ENCODE peak calls at places on chromosome 10, in eight cellular contexts. One of them, this sample, is unnamed.
A peak's percentile ranks its signal among the peaks of the same experiment; 100 is the strongest.

GRCh38 chr10:67912330-67912946 is 28.0 kb downstream of the SIRT1 start:
- DNase-seq in stimulated activated CD4-positive, alpha-beta T cell treated with anti-CD3 and anti-CD28 coated beads, Interleukin-4, amount 100 ng/mL, for 4 hours: no peak
- DNase-seq in Right ventricle myocardium inferior: no peak
- DNase-seq in A673: no peak
- DNase-seq in NCI-H2107: no peak
- DNase-seq in hepatic stellate cell: peak; percentile 9
- DNase-seq in Panc1: no peak
- DNase-seq in GM06990: no peak
- DNase-seq in this sample: no peak

GRCh38 chr10:72709041-72709440 is 17.1 kb downstream of the MCU start:
- DNase-seq in stimulated activated CD4-positive, alpha-beta T cell treated with anti-CD3 and anti-CD28 coated beads, Interleukin-4, amount 100 ng/mL, for 4 hours: no peak
- DNase-seq in Right ventricle myocardium inferior: no peak
- DNase-seq in A673: no peak
- DNase-seq in NCI-H2107: no peak
- DNase-seq in hepatic stellate cell: peak; percentile 16
- DNase-seq in Panc1: no peak
- DNase-seq in GM06990: no peak
- DNase-seq in this sample: no peak

GRCh38 chr10:14553434-14553833 is 221.3 kb downstream of the FAM107B start:
- DNase-seq in stimulated activated CD4-positive, alpha-beta T cell treated with anti-CD3 and anti-CD28 coated beads, Interleukin-4, amount 100 ng/mL, for 4 hours: no peak
- DNase-seq in Right ventricle myocardium inferior: no peak
- DNase-seq in A673: no peak
- DNase-seq in NCI-H2107: no peak
- DNase-seq in hepatic stellate cell: peak; percentile 74
- DNase-seq in Panc1: no peak
- DNase-seq in GM06990: no peak
- DNase-seq in this sample: no peak

GRCh38 chr10:59036311-59037017 is 140.0 kb upstream of the PHYHIPL start:
- DNase-seq in stimulated activated CD4-positive, alpha-beta T cell treated with anti-CD3 and anti-CD28 coated beads, Interleukin-4, amount 100 ng/mL, for 4 hours: no peak
- DNase-seq in Right ventricle myocardium inferior: no peak
- DNase-seq in A673: no peak
- DNase-seq in NCI-H2107: no peak
- DNase-seq in hepatic stellate cell: no peak
- DNase-seq in Panc1: no peak
- DNase-seq in GM06990: peak; percentile 9
- DNase-seq in this sample: no peak

GRCh38 chr10:26821699-26822542 is 38.8 kb downstream of the ABI1 start:
- DNase-seq in stimulated activated CD4-positive, alpha-beta T cell treated with anti-CD3 and anti-CD28 coated beads, Interleukin-4, amount 100 ng/mL, for 4 hours: no peak
- DNase-seq in Right ventricle myocardium inferior: no peak
- DNase-seq in A673: no peak
- DNase-seq in NCI-H2107: no peak
- DNase-seq in hepatic stellate cell: no peak
- DNase-seq in Panc1: no peak
- DNase-seq in GM06990: no peak
- DNase-seq in this sample: no peak

GRCh38 chr10:6924166-6924565 is 344.1 kb upstream of the PRKCQ start:
- DNase-seq in stimulated activated CD4-positive, alpha-beta T cell treated with anti-CD3 and anti-CD28 coated beads, Interleukin-4, amount 100 ng/mL, for 4 hours: no peak
- DNase-seq in Right ventricle myocardium inferior: no peak
- DNase-seq in A673: no peak
- DNase-seq in NCI-H2107: no peak
- DNase-seq in hepatic stellate cell: no peak
- DNase-seq in Panc1: no peak
- DNase-seq in GM06990: no peak
- DNase-seq in this sample: no peak

GRCh38 chr10:103193107-103193819 is at the start of gene NT5C2:
- DNase-seq in stimulated activated CD4-positive, alpha-beta T cell treated with anti-CD3 and anti-CD28 coated beads, Interleukin-4, amount 100 ng/mL, for 4 hours: peak; percentile 76
- DNase-seq in Right ventricle myocardium inferior: peak; percentile 92
- DNase-seq in A673: peak; percentile 88
- DNase-seq in NCI-H2107: peak; percentile 38
- DNase-seq in hepatic stellate cell: peak; percentile 73
- DNase-seq in Panc1: no peak
- DNase-seq in GM06990: peak; percentile 87
- DNase-seq in this sample: peak; percentile 79

GRCh38 chr10:88980247-88980646 is 10.4 kb upstream of the FAS start:
- DNase-seq in stimulated activated CD4-positive, alpha-beta T cell treated with anti-CD3 and anti-CD28 coated beads, Interleukin-4, amount 100 ng/mL, for 4 hours: no peak
- DNase-seq in Right ventricle myocardium inferior: no peak
- DNase-seq in A673: no peak
- DNase-seq in NCI-H2107: no peak
- DNase-seq in hepatic stellate cell: no peak
- DNase-seq in Panc1: no peak
- DNase-seq in GM06990: no peak
- DNase-seq in this sample: no peak

GRCh38 chr10:52571018-52571417 is 201.6 kb downstream of the MBL2 start:
- DNase-seq in stimulated activated CD4-positive, alpha-beta T cell treated with anti-CD3 and anti-CD28 coated beads, Interleukin-4, amount 100 ng/mL, for 4 hours: no peak
- DNase-seq in Right ventricle myocardium inferior: no peak
- DNase-seq in A673: no peak
- DNase-seq in NCI-H2107: no peak
- DNase-seq in hepatic stellate cell: no peak
- DNase-seq in Panc1: no peak
- DNase-seq in GM06990: no peak
- DNase-seq in this sample: no peak

GRCh38 chr10:68721673-68721963 is 579 bp downstream of the CCAR1 start:
- DNase-seq in stimulated activated CD4-positive, alpha-beta T cell treated with anti-CD3 and anti-CD28 coated beads, Interleukin-4, amount 100 ng/mL, for 4 hours: no peak
- DNase-seq in Right ventricle myocardium inferior: no peak
- DNase-seq in A673: no peak
- DNase-seq in NCI-H2107: no peak
- DNase-seq in hepatic stellate cell: no peak
- DNase-seq in Panc1: no peak
- DNase-seq in GM06990: no peak
- DNase-seq in this sample: no peak

GRCh38 chr10:12162927-12163326 is 32.8 kb downstream of the NUDT5 start:
- DNase-seq in stimulated activated CD4-positive, alpha-beta T cell treated with anti-CD3 and anti-CD28 coated beads, Interleukin-4, amount 100 ng/mL, for 4 hours: no peak
- DNase-seq in Right ventricle myocardium inferior: no peak
- DNase-seq in A673: no peak
- DNase-seq in NCI-H2107: no peak
- DNase-seq in hepatic stellate cell: no peak
- DNase-seq in Panc1: no peak
- DNase-seq in GM06990: no peak
- DNase-seq in this sample: no peak

GRCh38 chr10:102040305-102040704 is 15.7 kb downstream of the ARMH3 start:
- DNase-seq in stimulated activated CD4-positive, alpha-beta T cell treated with anti-CD3 and anti-CD28 coated beads, Interleukin-4, amount 100 ng/mL, for 4 hours: no peak
- DNase-seq in Right ventricle myocardium inferior: no peak
- DNase-seq in A673: no peak
- DNase-seq in NCI-H2107: no peak
- DNase-seq in hepatic stellate cell: no peak
- DNase-seq in Panc1: no peak
- DNase-seq in GM06990: no peak
- DNase-seq in this sample: no peak

GRCh38 chr10:49655099-49655498 is 24.4 kb upstream of the C10orf53 start:
- DNase-seq in stimulated activated CD4-positive, alpha-beta T cell treated with anti-CD3 and anti-CD28 coated beads, Interleukin-4, amount 100 ng/mL, for 4 hours: no peak
- DNase-seq in Right ventricle myocardium inferior: no peak
- DNase-seq in A673: no peak
- DNase-seq in NCI-H2107: no peak
- DNase-seq in hepatic stellate cell: no peak
- DNase-seq in Panc1: no peak
- DNase-seq in GM06990: no peak
- DNase-seq in this sample: no peak

GRCh38 chr10:79268100-79268670 is 79.1 kb upstream of the PPIF start:
- DNase-seq in stimulated activated CD4-positive, alpha-beta T cell treated with anti-CD3 and anti-CD28 coated beads, Interleukin-4, amount 100 ng/mL, for 4 hours: no peak
- DNase-seq in Right ventricle myocardium inferior: no peak
- DNase-seq in A673: no peak
- DNase-seq in NCI-H2107: no peak
- DNase-seq in hepatic stellate cell: peak; percentile 80
- DNase-seq in Panc1: no peak
- DNase-seq in GM06990: no peak
- DNase-seq in this sample: no peak

GRCh38 chr10:13767721-13768178 is 181.0 kb downstream of the PRPF18 start:
- DNase-seq in stimulated activated CD4-positive, alpha-beta T cell treated with anti-CD3 and anti-CD28 coated beads, Interleukin-4, amount 100 ng/mL, for 4 hours: no peak
- DNase-seq in Right ventricle myocardium inferior: no peak
- DNase-seq in A673: no peak
- DNase-seq in NCI-H2107: no peak
- DNase-seq in hepatic stellate cell: no peak
- DNase-seq in Panc1: no peak
- DNase-seq in GM06990: no peak
- DNase-seq in this sample: no peak

GRCh38 chr10:18400201-18400910 is 251.0 kb downstream of the NSUN6 start:
- DNase-seq in stimulated activated CD4-positive, alpha-beta T cell treated with anti-CD3 and anti-CD28 coated beads, Interleukin-4, amount 100 ng/mL, for 4 hours: no peak
- DNase-seq in Right ventricle myocardium inferior: no peak
- DNase-seq in A673: no peak
- DNase-seq in NCI-H2107: peak; percentile 13
- DNase-seq in hepatic stellate cell: no peak
- DNase-seq in Panc1: no peak
- DNase-seq in GM06990: peak; percentile 9
- DNase-seq in this sample: no peak

GRCh38 chr10:130137077-130137448 is 872 bp downstream of the GLRX3 start:
- DNase-seq in stimulated activated CD4-positive, alpha-beta T cell treated with anti-CD3 and anti-CD28 coated beads, Interleukin-4, amount 100 ng/mL, for 4 hours: no peak
- DNase-seq in Right ventricle myocardium inferior: no peak
- DNase-seq in A673: no peak
- DNase-seq in NCI-H2107: no peak
- DNase-seq in hepatic stellate cell: peak; percentile 65
- DNase-seq in Panc1: no peak
- DNase-seq in GM06990: no peak
- DNase-seq in this sample: no peak

GRCh38 chr10:33735463-33735862 is 401.0 kb upstream of the NRP1 start:
- DNase-seq in stimulated activated CD4-positive, alpha-beta T cell treated with anti-CD3 and anti-CD28 coated beads, Interleukin-4, amount 100 ng/mL, for 4 hours: no peak
- DNase-seq in Right ventricle myocardium inferior: no peak
- DNase-seq in A673: no peak
- DNase-seq in NCI-H2107: no peak
- DNase-seq in hepatic stellate cell: no peak
- DNase-seq in Panc1: no peak
- DNase-seq in GM06990: peak; percentile 50
- DNase-seq in this sample: no peak

GRCh38 chr10:35643151-35643975 is 1.3 kb upstream of the FZD8 start:
- DNase-seq in stimulated activated CD4-positive, alpha-beta T cell treated with anti-CD3 and anti-CD28 coated beads, Interleukin-4, amount 100 ng/mL, for 4 hours: no peak
- DNase-seq in Right ventricle myocardium inferior: peak; percentile 91
- DNase-seq in A673: peak; percentile 71
- DNase-seq in NCI-H2107: no peak
- DNase-seq in hepatic stellate cell: peak; percentile 66
- DNase-seq in Panc1: no peak
- DNase-seq in GM06990: peak; percentile 20
- DNase-seq in this sample: peak; percentile 10

GRCh38 chr10:14173706-14174594 is 156.8 kb downstream of the FRMD4A start:
- DNase-seq in stimulated activated CD4-positive, alpha-beta T cell treated with anti-CD3 and anti-CD28 coated beads, Interleukin-4, amount 100 ng/mL, for 4 hours: no peak
- DNase-seq in Right ventricle myocardium inferior: no peak
- DNase-seq in A673: peak; percentile 10
- DNase-seq in NCI-H2107: no peak
- DNase-seq in hepatic stellate cell: no peak
- DNase-seq in Panc1: no peak
- DNase-seq in GM06990: no peak
- DNase-seq in this sample: no peak

GRCh38 chr10:70348228-70348850 is 34.1 kb downstream of the LRRC20 start:
- DNase-seq in stimulated activated CD4-positive, alpha-beta T cell treated with anti-CD3 and anti-CD28 coated beads, Interleukin-4, amount 100 ng/mL, for 4 hours: no peak
- DNase-seq in Right ventricle myocardium inferior: peak; percentile 46
- DNase-seq in A673: peak; percentile 79
- DNase-seq in NCI-H2107: no peak
- DNase-seq in hepatic stellate cell: peak; percentile 34
- DNase-seq in Panc1: no peak
- DNase-seq in GM06990: no peak
- DNase-seq in this sample: no peak

GRCh38 chr10:23158370-23158769 is 33.7 kb upstream of the PTF1A start:
- DNase-seq in stimulated activated CD4-positive, alpha-beta T cell treated with anti-CD3 and anti-CD28 coated beads, Interleukin-4, amount 100 ng/mL, for 4 hours: peak; percentile 9
- DNase-seq in Right ventricle myocardium inferior: no peak
- DNase-seq in A673: peak; percentile 80
- DNase-seq in NCI-H2107: peak; percentile 8
- DNase-seq in hepatic stellate cell: peak; percentile 74
- DNase-seq in Panc1: peak; percentile 39
- DNase-seq in GM06990: no peak
- DNase-seq in this sample: no peak

GRCh38 chr10:118522791-118523498 is 72.5 kb downstream of the PRLHR start:
- DNase-seq in stimulated activated CD4-positive, alpha-beta T cell treated with anti-CD3 and anti-CD28 coated beads, Interleukin-4, amount 100 ng/mL, for 4 hours: no peak
- DNase-seq in Right ventricle myocardium inferior: no peak
- DNase-seq in A673: no peak
- DNase-seq in NCI-H2107: no peak
- DNase-seq in hepatic stellate cell: no peak
- DNase-seq in Panc1: no peak
- DNase-seq in GM06990: no peak
- DNase-seq in this sample: no peak

GRCh38 chr10:124149681-124150080 is 56.3 kb upstream of the CHST15 start:
- DNase-seq in stimulated activated CD4-positive, alpha-beta T cell treated with anti-CD3 and anti-CD28 coated beads, Interleukin-4, amount 100 ng/mL, for 4 hours: no peak
- DNase-seq in Right ventricle myocardium inferior: no peak
- DNase-seq in A673: peak; percentile 45
- DNase-seq in NCI-H2107: peak; percentile 43
- DNase-seq in hepatic stellate cell: no peak
- DNase-seq in Panc1: no peak
- DNase-seq in GM06990: no peak
- DNase-seq in this sample: no peak

GRCh38 chr10:72794260-72794659 is 99.3 kb upstream of the OIT3 start:
- DNase-seq in stimulated activated CD4-positive, alpha-beta T cell treated with anti-CD3 and anti-CD28 coated beads, Interleukin-4, amount 100 ng/mL, for 4 hours: no peak
- DNase-seq in Right ventricle myocardium inferior: no peak
- DNase-seq in A673: peak; percentile 29
- DNase-seq in NCI-H2107: no peak
- DNase-seq in hepatic stellate cell: no peak
- DNase-seq in Panc1: no peak
- DNase-seq in GM06990: no peak
- DNase-seq in this sample: no peak

GRCh38 chr10:5776150-5776880 is 36.9 kb downstream of the GDI2 start:
- DNase-seq in stimulated activated CD4-positive, alpha-beta T cell treated with anti-CD3 and anti-CD28 coated beads, Interleukin-4, amount 100 ng/mL, for 4 hours: no peak
- DNase-seq in Right ventricle myocardium inferior: no peak
- DNase-seq in A673: peak; percentile 16
- DNase-seq in NCI-H2107: no peak
- DNase-seq in hepatic stellate cell: peak; percentile 21
- DNase-seq in Panc1: no peak
- DNase-seq in GM06990: no peak
- DNase-seq in this sample: no peak

GRCh38 chr10:49415109-49415508 is 19.2 kb upstream of the DRGX start:
- DNase-seq in stimulated activated CD4-positive, alpha-beta T cell treated with anti-CD3 and anti-CD28 coated beads, Interleukin-4, amount 100 ng/mL, for 4 hours: no peak
- DNase-seq in Right ventricle myocardium inferior: no peak
- DNase-seq in A673: no peak
- DNase-seq in NCI-H2107: no peak
- DNase-seq in hepatic stellate cell: no peak
- DNase-seq in Panc1: no peak
- DNase-seq in GM06990: no peak
- DNase-seq in this sample: no peak

GRCh38 chr10:72158174-72158573 is 57.6 kb upstream of the ANAPC16 start:
- DNase-seq in stimulated activated CD4-positive, alpha-beta T cell treated with anti-CD3 and anti-CD28 coated beads, Interleukin-4, amount 100 ng/mL, for 4 hours: no peak
- DNase-seq in Right ventricle myocardium inferior: no peak
- DNase-seq in A673: peak; percentile 86
- DNase-seq in NCI-H2107: no peak
- DNase-seq in hepatic stellate cell: no peak
- DNase-seq in Panc1: no peak
- DNase-seq in GM06990: no peak
- DNase-seq in this sample: no peak

GRCh38 chr10:97991875-97992274 is 38.5 kb downstream of the CRTAC1 start:
- DNase-seq in stimulated activated CD4-positive, alpha-beta T cell treated with anti-CD3 and anti-CD28 coated beads, Interleukin-4, amount 100 ng/mL, for 4 hours: no peak
- DNase-seq in Right ventricle myocardium inferior: no peak
- DNase-seq in A673: peak; percentile 58
- DNase-seq in NCI-H2107: no peak
- DNase-seq in hepatic stellate cell: no peak
- DNase-seq in Panc1: no peak
- DNase-seq in GM06990: no peak
- DNase-seq in this sample: no peak

GRCh38 chr10:103265712-103266329 is 11.1 kb upstream of the INA start:
- DNase-seq in stimulated activated CD4-positive, alpha-beta T cell treated with anti-CD3 and anti-CD28 coated beads, Interleukin-4, amount 100 ng/mL, for 4 hours: no peak
- DNase-seq in Right ventricle myocardium inferior: no peak
- DNase-seq in A673: peak; percentile 75
- DNase-seq in NCI-H2107: no peak
- DNase-seq in hepatic stellate cell: no peak
- DNase-seq in Panc1: no peak
- DNase-seq in GM06990: no peak
- DNase-seq in this sample: no peak

GRCh38 chr10:10831085-10831484 is 186.6 kb upstream of the CELF2 start:
- DNase-seq in stimulated activated CD4-positive, alpha-beta T cell treated with anti-CD3 and anti-CD28 coated beads, Interleukin-4, amount 100 ng/mL, for 4 hours: no peak
- DNase-seq in Right ventricle myocardium inferior: no peak
- DNase-seq in A673: no peak
- DNase-seq in NCI-H2107: no peak
- DNase-seq in hepatic stellate cell: no peak
- DNase-seq in Panc1: peak; percentile 7
- DNase-seq in GM06990: no peak
- DNase-seq in this sample: no peak

GRCh38 chr10:48749254-48749787 is 64.6 kb downstream of the WDFY4 start:
- DNase-seq in stimulated activated CD4-positive, alpha-beta T cell treated with anti-CD3 and anti-CD28 coated beads, Interleukin-4, amount 100 ng/mL, for 4 hours: no peak
- DNase-seq in Right ventricle myocardium inferior: no peak
- DNase-seq in A673: no peak
- DNase-seq in NCI-H2107: no peak
- DNase-seq in hepatic stellate cell: no peak
- DNase-seq in Panc1: no peak
- DNase-seq in GM06990: no peak
- DNase-seq in this sample: no peak